ENCODE peak calls at places on chromosomes 1 and 21, in eight cellular contexts. One of them, this sample, is unnamed.
A peak's percentile ranks its signal among the peaks of the same experiment; 100 is the strongest.

GRCh38 chr1:10530756-10531155 is 56.0 kb downstream of the PEX14 start:
- DNase-seq in astrocyte: peak; percentile 90
- DNase-seq in right atrium auricular region: no peak
- DNase-seq in lower lobe of right lung: no peak
- DNase-seq in sigmoid colon: no peak
- DNase-seq in WERI-Rb-1: no peak
- DNase-seq in fibroblast of lung: peak; percentile 36
- DNase-seq in foreskin fibroblast: no peak
- DNase-seq in this sample: no peak

GRCh38 chr1:26602378-26602959 is 72.9 kb downstream of the RPS6KA1 start:
- DNase-seq in astrocyte: peak; percentile 31
- DNase-seq in right atrium auricular region: no peak
- DNase-seq in lower lobe of right lung: no peak
- DNase-seq in sigmoid colon: no peak
- DNase-seq in WERI-Rb-1: peak; percentile 18
- DNase-seq in fibroblast of lung: peak; percentile 80
- DNase-seq in foreskin fibroblast: peak; percentile 80
- DNase-seq in this sample: peak; percentile 77

GRCh38 chr1:27001570-27002360 is 8.3 kb downstream of the TRNP1 start:
- DNase-seq in astrocyte: no peak
- DNase-seq in right atrium auricular region: peak; percentile 68
- DNase-seq in lower lobe of right lung: peak; percentile 84
- DNase-seq in sigmoid colon: peak; percentile 82
- DNase-seq in WERI-Rb-1: no peak
- DNase-seq in fibroblast of lung: peak; percentile 66
- DNase-seq in foreskin fibroblast: peak; percentile 89
- DNase-seq in this sample: peak; percentile 33

GRCh38 chr1:39183503-39184353 is 20.8 kb upstream of the MACF1 start:
- DNase-seq in astrocyte: peak; percentile 78
- DNase-seq in right atrium auricular region: no peak
- DNase-seq in lower lobe of right lung: peak; percentile 65
- DNase-seq in sigmoid colon: no peak
- DNase-seq in WERI-Rb-1: peak; percentile 66
- DNase-seq in fibroblast of lung: peak; percentile 50
- DNase-seq in foreskin fibroblast: peak; percentile 87
- DNase-seq in this sample: peak; percentile 68

GRCh38 chr21:39208624-39209333 is 25.5 kb upstream of the PSMG1 start:
- DNase-seq in astrocyte: no peak
- DNase-seq in right atrium auricular region: no peak
- DNase-seq in lower lobe of right lung: no peak
- DNase-seq in sigmoid colon: no peak
- DNase-seq in WERI-Rb-1: no peak
- DNase-seq in fibroblast of lung: peak; percentile 18
- DNase-seq in foreskin fibroblast: peak; percentile 7
- DNase-seq in this sample: no peak

GRCh38 chr1:6454856-6455751 is 10.9 kb downstream of the TNFRSF25 start:
- DNase-seq in astrocyte: no peak
- DNase-seq in right atrium auricular region: no peak
- DNase-seq in lower lobe of right lung: no peak
- DNase-seq in sigmoid colon: no peak
- DNase-seq in WERI-Rb-1: no peak
- DNase-seq in fibroblast of lung: no peak
- DNase-seq in foreskin fibroblast: peak; percentile 29
- DNase-seq in this sample: peak; percentile 32

GRCh38 chr1:23592209-23592905 is 33.1 kb upstream of the ID3 start:
- DNase-seq in astrocyte: no peak
- DNase-seq in right atrium auricular region: no peak
- DNase-seq in lower lobe of right lung: no peak
- DNase-seq in sigmoid colon: no peak
- DNase-seq in WERI-Rb-1: peak; percentile 87
- DNase-seq in fibroblast of lung: no peak
- DNase-seq in foreskin fibroblast: peak; percentile 52
- DNase-seq in this sample: peak; percentile 68

GRCh38 chr1:7388488-7389185 is 382.5 kb upstream of the VAMP3 start:
- DNase-seq in astrocyte: peak; percentile 27
- DNase-seq in right atrium auricular region: peak; percentile 59
- DNase-seq in lower lobe of right lung: no peak
- DNase-seq in sigmoid colon: peak; percentile 71
- DNase-seq in WERI-Rb-1: no peak
- DNase-seq in fibroblast of lung: peak; percentile 22
- DNase-seq in foreskin fibroblast: no peak
- DNase-seq in this sample: no peak

GRCh38 chr1:25004355-25004754 is 74.3 kb upstream of the RUNX3 start:
- DNase-seq in astrocyte: no peak
- DNase-seq in right atrium auricular region: no peak
- DNase-seq in lower lobe of right lung: no peak
- DNase-seq in sigmoid colon: no peak
- DNase-seq in WERI-Rb-1: no peak
- DNase-seq in fibroblast of lung: no peak
- DNase-seq in foreskin fibroblast: no peak
- DNase-seq in this sample: no peak

GRCh38 chr1:161710562-161710961 is 3.5 kb downstream of the FCRLA start:
- DNase-seq in astrocyte: no peak
- DNase-seq in right atrium auricular region: no peak
- DNase-seq in lower lobe of right lung: no peak
- DNase-seq in sigmoid colon: no peak
- DNase-seq in WERI-Rb-1: no peak
- DNase-seq in fibroblast of lung: peak; percentile 15
- DNase-seq in foreskin fibroblast: no peak
- DNase-seq in this sample: no peak

GRCh38 chr1:208041505-208041904 is 130.6 kb upstream of the CD34 start:
- DNase-seq in astrocyte: no peak
- DNase-seq in right atrium auricular region: no peak
- DNase-seq in lower lobe of right lung: no peak
- DNase-seq in sigmoid colon: no peak
- DNase-seq in WERI-Rb-1: no peak
- DNase-seq in fibroblast of lung: no peak
- DNase-seq in foreskin fibroblast: no peak
- DNase-seq in this sample: no peak
- TF ChIP-seq CTCF in astrocyte: no peak
- TF ChIP-seq CTCF in right atrium auricular region: no peak
- TF ChIP-seq CTCF in lower lobe of right lung: no peak
- TF ChIP-seq CTCF in sigmoid colon: no peak
- TF ChIP-seq CTCF in WERI-Rb-1: no peak
- TF ChIP-seq CTCF in fibroblast of lung: no peak
- TF ChIP-seq CTCF in foreskin fibroblast: no peak
- TF ChIP-seq CTCF in this sample: no peak

GRCh38 chr1:101311146-101311892 is 74.5 kb downstream of the S1PR1 start:
- DNase-seq in astrocyte: no peak
- DNase-seq in right atrium auricular region: no peak
- DNase-seq in lower lobe of right lung: no peak
- DNase-seq in sigmoid colon: no peak
- DNase-seq in WERI-Rb-1: no peak
- DNase-seq in fibroblast of lung: no peak
- DNase-seq in foreskin fibroblast: no peak
- DNase-seq in this sample: no peak
- H3K4me3 ChIP-seq in astrocyte: no peak overlapping the region
- H3K4me3 ChIP-seq in right atrium auricular region: no peak overlapping the region
- H3K4me3 ChIP-seq in lower lobe of right lung: no peak overlapping the region
- H3K4me3 ChIP-seq in sigmoid colon: no peak overlapping the region
- H3K4me3 ChIP-seq in WERI-Rb-1: no peak overlapping the region
- H3K4me3 ChIP-seq in fibroblast of lung: no peak overlapping the region
- H3K4me3 ChIP-seq in foreskin fibroblast: no peak overlapping the region
- H3K4me3 ChIP-seq in this sample: peak overlapping the region; percentile 60

GRCh38 chr21:32653326-32653901 is 41.2 kb upstream of the CFAP298 start:
- DNase-seq in astrocyte: no peak
- DNase-seq in right atrium auricular region: no peak
- DNase-seq in lower lobe of right lung: no peak
- DNase-seq in sigmoid colon: no peak
- DNase-seq in WERI-Rb-1: peak; percentile 40
- DNase-seq in fibroblast of lung: peak; percentile 19
- DNase-seq in foreskin fibroblast: peak; percentile 41
- DNase-seq in this sample: peak; percentile 49
- TF ChIP-seq CTCF in astrocyte: peak; percentile 43
- TF ChIP-seq CTCF in right atrium auricular region: peak; percentile 59
- TF ChIP-seq CTCF in lower lobe of right lung: peak; percentile 55
- TF ChIP-seq CTCF in sigmoid colon: no peak
- TF ChIP-seq CTCF in WERI-Rb-1: peak; percentile 82
- TF ChIP-seq CTCF in fibroblast of lung: peak; percentile 59
- TF ChIP-seq CTCF in foreskin fibroblast: peak; percentile 46
- TF ChIP-seq CTCF in this sample: peak; percentile 65

GRCh38 chr1:225907341-225907740 is 16.7 kb downstream of the PYCR2 start:
- DNase-seq in astrocyte: no peak
- DNase-seq in right atrium auricular region: no peak
- DNase-seq in lower lobe of right lung: no peak
- DNase-seq in sigmoid colon: no peak
- DNase-seq in WERI-Rb-1: no peak
- DNase-seq in fibroblast of lung: no peak
- DNase-seq in foreskin fibroblast: no peak
- DNase-seq in this sample: no peak
- H3K4me3 ChIP-seq in astrocyte: no peak overlapping the region
- H3K4me3 ChIP-seq in right atrium auricular region: no peak overlapping the region
- H3K4me3 ChIP-seq in lower lobe of right lung: no peak overlapping the region
- H3K4me3 ChIP-seq in sigmoid colon: no peak overlapping the region
- H3K4me3 ChIP-seq in WERI-Rb-1: no peak overlapping the region
- H3K4me3 ChIP-seq in fibroblast of lung: no peak overlapping the region
- H3K4me3 ChIP-seq in foreskin fibroblast: no peak overlapping the region
- H3K4me3 ChIP-seq in this sample: no peak overlapping the region

GRCh38 chr1:201791051-201791774 is 37.7 kb upstream of the IPO9 start:
- DNase-seq in astrocyte: no peak
- DNase-seq in right atrium auricular region: peak; percentile 53
- DNase-seq in lower lobe of right lung: no peak
- DNase-seq in sigmoid colon: no peak
- DNase-seq in WERI-Rb-1: no peak
- DNase-seq in fibroblast of lung: peak; percentile 72
- DNase-seq in foreskin fibroblast: no peak
- DNase-seq in this sample: no peak

GRCh38 chr1:201792534-201793305 is 36.2 kb upstream of the IPO9 start:
- DNase-seq in astrocyte: peak; percentile 68
- DNase-seq in right atrium auricular region: peak; percentile 89
- DNase-seq in lower lobe of right lung: peak; percentile 60
- DNase-seq in sigmoid colon: peak; percentile 90
- DNase-seq in WERI-Rb-1: peak; percentile 95
- DNase-seq in fibroblast of lung: peak; percentile 89
- DNase-seq in foreskin fibroblast: peak; percentile 87
- DNase-seq in this sample: peak; percentile 69

GRCh38 chr1:201793306-201793925 is 35.5 kb upstream of the IPO9 start:
- DNase-seq in astrocyte: no peak
- DNase-seq in right atrium auricular region: no peak
- DNase-seq in lower lobe of right lung: no peak
- DNase-seq in sigmoid colon: no peak
- DNase-seq in WERI-Rb-1: no peak
- DNase-seq in fibroblast of lung: no peak
- DNase-seq in foreskin fibroblast: no peak
- DNase-seq in this sample: no peak

GRCh38 chr1:201791775-201792166 is 37.2 kb upstream of the IPO9 start:
- DNase-seq in astrocyte: peak; percentile 67
- DNase-seq in right atrium auricular region: peak; percentile 67
- DNase-seq in lower lobe of right lung: no peak
- DNase-seq in sigmoid colon: no peak
- DNase-seq in WERI-Rb-1: no peak
- DNase-seq in fibroblast of lung: peak; percentile 80
- DNase-seq in foreskin fibroblast: peak; percentile 60
- DNase-seq in this sample: no peak

GRCh38 chr1:201795066-201795465 is 33.9 kb upstream of the IPO9 start:
- DNase-seq in astrocyte: no peak
- DNase-seq in right atrium auricular region: no peak
- DNase-seq in lower lobe of right lung: no peak
- DNase-seq in sigmoid colon: no peak
- DNase-seq in WERI-Rb-1: no peak
- DNase-seq in fibroblast of lung: peak; percentile 61
- DNase-seq in foreskin fibroblast: peak; percentile 37
- DNase-seq in this sample: no peak
- TF ChIP-seq CTCF in astrocyte: peak; percentile 33
- TF ChIP-seq CTCF in right atrium auricular region: peak; percentile 52
- TF ChIP-seq CTCF in lower lobe of right lung: no peak
- TF ChIP-seq CTCF in sigmoid colon: no peak
- TF ChIP-seq CTCF in WERI-Rb-1: peak; percentile 55
- TF ChIP-seq CTCF in fibroblast of lung: peak; percentile 56
- TF ChIP-seq CTCF in foreskin fibroblast: peak; percentile 36
- TF ChIP-seq CTCF in this sample: no peak

GRCh38 chr1:205043866-205044265 is 854 bp downstream of the CNTN2 start:
- DNase-seq in astrocyte: no peak
- DNase-seq in right atrium auricular region: no peak
- DNase-seq in lower lobe of right lung: no peak
- DNase-seq in sigmoid colon: no peak
- DNase-seq in WERI-Rb-1: no peak
- DNase-seq in fibroblast of lung: no peak
- DNase-seq in foreskin fibroblast: no peak
- DNase-seq in this sample: no peak
- H3K4me3 ChIP-seq in astrocyte: no peak overlapping the region
- H3K4me3 ChIP-seq in right atrium auricular region: no peak overlapping the region
- H3K4me3 ChIP-seq in lower lobe of right lung: no peak overlapping the region
- H3K4me3 ChIP-seq in sigmoid colon: no peak overlapping the region
- H3K4me3 ChIP-seq in WERI-Rb-1: no peak overlapping the region
- H3K4me3 ChIP-seq in fibroblast of lung: no peak overlapping the region
- H3K4me3 ChIP-seq in foreskin fibroblast: no peak overlapping the region
- H3K4me3 ChIP-seq in this sample: no peak overlapping the region

GRCh38 chr1:237232501-237232900 is 190.5 kb downstream of the RYR2 start:
- DNase-seq in astrocyte: no peak
- DNase-seq in right atrium auricular region: no peak
- DNase-seq in lower lobe of right lung: no peak
- DNase-seq in sigmoid colon: no peak
- DNase-seq in WERI-Rb-1: peak; percentile 46
- DNase-seq in fibroblast of lung: no peak
- DNase-seq in foreskin fibroblast: no peak
- DNase-seq in this sample: no peak
- TF ChIP-seq CTCF in astrocyte: no peak
- TF ChIP-seq CTCF in right atrium auricular region: no peak
- TF ChIP-seq CTCF in lower lobe of right lung: no peak
- TF ChIP-seq CTCF in sigmoid colon: no peak
- TF ChIP-seq CTCF in WERI-Rb-1: peak; percentile 41
- TF ChIP-seq CTCF in fibroblast of lung: no peak
- TF ChIP-seq CTCF in foreskin fibroblast: no peak
- TF ChIP-seq CTCF in this sample: no peak

GRCh38 chr1:91015358-91015780 is 6.5 kb downstream of the ZNF644 start:
- DNase-seq in astrocyte: no peak
- DNase-seq in right atrium auricular region: no peak
- DNase-seq in lower lobe of right lung: no peak
- DNase-seq in sigmoid colon: no peak
- DNase-seq in WERI-Rb-1: no peak
- DNase-seq in fibroblast of lung: no peak
- DNase-seq in foreskin fibroblast: no peak
- DNase-seq in this sample: no peak
- H3K4me3 ChIP-seq in astrocyte: no peak overlapping the region
- H3K4me3 ChIP-seq in right atrium auricular region: no peak overlapping the region
- H3K4me3 ChIP-seq in lower lobe of right lung: no peak overlapping the region
- H3K4me3 ChIP-seq in sigmoid colon: no peak overlapping the region
- H3K4me3 ChIP-seq in WERI-Rb-1: no peak overlapping the region
- H3K4me3 ChIP-seq in fibroblast of lung: no peak overlapping the region
- H3K4me3 ChIP-seq in foreskin fibroblast: no peak overlapping the region
- H3K4me3 ChIP-seq in this sample: no peak overlapping the region

This sample was measured in GM12865.